ENCODE peak calls at places on chromosomes 3 and 15, in four cellular contexts. D is HCT116, O is Panc1, N is HepG2. L is an unnamed sample.

GRCh38 chr3:94082412-94082937 is 19.6 kb downstream of the NSUN3 start:
- DNase-seq in D (no peak), O (no peak), N (no peak), L (no peak)

GRCh38 chr3:43378066-43378935 is 92.0 kb downstream of the SNRK start:
- DNase-seq in D (peak), O (no peak), N (peak), L (peak)

GRCh38 chr15:84570164-84570692 is 30.6 kb upstream of the ZSCAN2 start:
- DNase-seq in D (no peak), O (no peak), N (no peak), L (peak)

GRCh38 chr15:34161329-34161953 is 48.5 kb downstream of the KATNBL1 start:
- DNase-seq in D (peak), O (no peak), N (no peak), L (no peak)

GRCh38 chr15:29071193-29071906 is 185.6 kb downstream of the APBA2 start:
- DNase-seq in D (no peak), O (no peak), N (no peak), L (no peak)

GRCh38 chr3:42731476-42732195 is 29.0 kb upstream of the HHATL start:
- DNase-seq in D (no peak), O (no peak), N (no peak), L (no peak)

GRCh38 chr15:67193223-67194009 is 61.0 kb downstream of the AAGAB start:
- DNase-seq in D (no peak), O (no peak), N (no peak), L (no peak)

GRCh38 chr3:125231895-125232294 is 19.3 kb upstream of the SLC12A8 start:
- DNase-seq in D (no peak), O (no peak), N (no peak), L (no peak)

GRCh38 chr3:51974277-51974962 is 444 bp upstream of the ABHD14A start:
- DNase-seq in D (no peak), O (no peak), N (no peak), L (peak)

GRCh38 chr15:95603802-95604201 is 726.7 kb upstream of the NR2F2 start:
- DNase-seq in D (no peak), O (no peak), N (no peak), L (no peak)

GRCh38 chr3:159186581-159186980 is 384.7 kb downstream of the MFSD1 start:
- DNase-seq in D (no peak), O (no peak), N (no peak), L (no peak)

GRCh38 chr15:60120100-60120499 is 116.0 kb downstream of the FOXB1 start:
- DNase-seq in D (no peak), O (no peak), N (no peak), L (no peak)

GRCh38 chr15:95799286-95800187 is 531.0 kb upstream of the NR2F2 start:
- DNase-seq in D (no peak), O (peak), N (peak), L (no peak)

GRCh38 chr3:166731701-166732100 is 648.4 kb downstream of the ZBBX start:
- DNase-seq in D (no peak), O (no peak), N (no peak), L (no peak)

GRCh38 chr3:141436180-141436579 is 50.6 kb upstream of the RASA2 start:
- DNase-seq in D (no peak), O (no peak), N (no peak), L (no peak)

GRCh38 chr3:155791190-155791589 is 14.9 kb downstream of the C3orf33 start:
- DNase-seq in D (no peak), O (no peak), N (no peak), L (no peak)

GRCh38 chr3:151964768-151965167 is 91.3 kb downstream of the SUCNR1 start:
- DNase-seq in D (no peak), O (no peak), N (no peak), L (no peak)

GRCh38 chr3:9746330-9746729 is 3.4 kb upstream of the OGG1 start:
- DNase-seq in D (no peak), O (no peak), N (no peak), L (no peak)

GRCh38 chr3:184058029-184058428 is 5.2 kb downstream of the HTR3C start:
- DNase-seq in D (no peak), O (no peak), N (no peak), L (no peak)

GRCh38 chr3:59773970-59774369 is 724.1 kb upstream of the CFAP20DC start:
- DNase-seq in D (no peak), O (no peak), N (no peak), L (no peak)

GRCh38 chr3:115385935-115386334 is 237.4 kb upstream of the GAP43 start:
- DNase-seq in D (no peak), O (no peak), N (no peak), L (no peak)

GRCh38 chr15:71002321-71002720 is 109.7 kb downstream of the LRRC49 start:
- DNase-seq in D (no peak), O (no peak), N (no peak), L (no peak)

GRCh38 chr3:183265157-183265642 is 12.1 kb downstream of the B3GNT5 start:
- DNase-seq in D (no peak), O (no peak), N (no peak), L (no peak)

GRCh38 chr3:61979645-61980430 is 393.5 kb downstream of the FEZF2 start:
- DNase-seq in D (no peak), O (no peak), N (no peak), L (no peak)

GRCh38 chr3:156781310-156782230 is 44.6 kb upstream of the LEKR1 start:
- DNase-seq in D (no peak), O (no peak), N (no peak), L (peak)

GRCh38 chr3:13896473-13897154 is 16.7 kb upstream of the WNT7A start:
- DNase-seq in D (peak), O (no peak), N (peak), L (peak)

GRCh38 chr3:51434746-51435323 is 43.8 kb downstream of the RBM15B start:
- DNase-seq in D (peak), O (peak), N (peak), L (peak)

GRCh38 chr15:52559022-52559421 is 9.8 kb downstream of the ARPP19 start:
- DNase-seq in D (no peak), O (no peak), N (no peak), L (no peak)

GRCh38 chr3:113685956-113686721 is 10.3 kb downstream of the USF3 start:
- DNase-seq in D (no peak), O (no peak), N (peak), L (no peak)

GRCh38 chr3:15585111-15585844 is 16.1 kb downstream of the HACL1 start:
- DNase-seq in D (no peak), O (no peak), N (no peak), L (no peak)

GRCh38 chr3:177552051-177552450 is 354.8 kb upstream of the TBL1XR1 start:
- DNase-seq in D (no peak), O (no peak), N (no peak), L (no peak)

GRCh38 chr3:28322464-28322863 is 26.1 kb upstream of the ZCWPW2 start:
- DNase-seq in D (no peak), O (no peak), N (no peak), L (no peak)

GRCh38 chr15:85333132-85333831 is 47.1 kb upstream of the AKAP13 start:
- DNase-seq in D (no peak), O (no peak), N (no peak), L (no peak)

GRCh38 chr15:71811036-71811736 is 832 bp downstream of the NR2E3 start:
- DNase-seq in D (no peak), O (no peak), N (no peak), L (no peak)

GRCh38 chr15:57606816-57607215 is 15.1 kb downstream of the MYZAP start:
- DNase-seq in D (no peak), O (no peak), N (no peak), L (no peak)

GRCh38 chr15:57606048-57606447 is 14.3 kb downstream of the MYZAP start:
- DNase-seq in D (no peak), O (no peak), N (no peak), L (no peak)

GRCh38 chr15:57605491-57605890 is 13.8 kb downstream of the MYZAP start:
- DNase-seq in D (no peak), O (no peak), N (no peak), L (no peak)

GRCh38 chr15:57610130-57610529 is 18.4 kb downstream of the MYZAP start:
- DNase-seq in D (peak), O (no peak), N (no peak), L (no peak)

GRCh38 chr15:57607570-57608000 is 15.9 kb downstream of the MYZAP start:
- DNase-seq in D (peak), O (no peak), N (peak), L (no peak)
- TF ChIP-seq TCF7L2 in D (peak), O (no peak), N (no peak), L (no peak)

DNA sequence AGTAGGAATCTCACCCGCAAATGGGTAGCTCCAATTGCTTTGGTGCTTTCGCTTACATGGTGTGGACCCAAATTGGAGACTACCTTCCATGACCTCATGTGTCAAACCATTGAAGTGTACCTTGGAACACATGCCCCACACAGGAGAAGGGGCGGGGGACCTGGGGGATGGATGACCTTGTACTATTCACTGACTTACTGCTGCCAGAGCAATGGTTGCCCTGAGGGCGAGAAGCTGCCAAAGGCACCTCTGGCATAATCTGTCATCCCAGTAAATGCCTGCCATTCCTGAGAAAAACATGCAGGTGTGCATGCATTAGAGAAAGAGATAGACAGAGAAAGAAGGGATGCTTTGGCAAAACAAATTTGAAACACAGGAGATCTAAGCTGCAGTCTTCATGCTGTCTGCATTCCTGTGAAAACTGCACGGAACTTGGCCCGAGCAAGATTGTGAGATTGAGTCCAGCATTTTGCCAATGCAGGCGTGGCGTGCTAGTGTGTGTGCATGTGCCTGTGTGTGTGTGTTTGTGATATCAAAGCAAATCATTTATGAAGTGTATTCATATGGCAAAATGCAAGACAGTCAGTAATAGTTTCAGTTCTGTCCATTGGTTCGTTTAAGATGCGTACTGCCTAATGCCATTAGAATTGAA is 219.5 kb upstream of the MDFIC2 start:
- DNase-seq in D (no peak), O (no peak), N (no peak), L (no peak)
- TF ChIP-seq TCF7L2 in D (no peak), O (no peak), N (no peak), L (no peak)

GRCh38 chr3:46703013-46703520 is 1.9 kb downstream of the TMIE start:
- DNase-seq in D (no peak), O (no peak), N (no peak), L (no peak)

GRCh38 chr3:46701211-46701939 is at the start of gene TMIE:
- DNase-seq in D (no peak), O (no peak), N (no peak), L (no peak)

GRCh38 chr3:46702246-46703012 is 1.2 kb downstream of the TMIE start:
- DNase-seq in D (no peak), O (no peak), N (no peak), L (no peak)

GRCh38 chr3:46699846-46700523 is 1.2 kb upstream of the TMIE start:
- DNase-seq in D (no peak), O (no peak), N (no peak), L (no peak)

DNA sequence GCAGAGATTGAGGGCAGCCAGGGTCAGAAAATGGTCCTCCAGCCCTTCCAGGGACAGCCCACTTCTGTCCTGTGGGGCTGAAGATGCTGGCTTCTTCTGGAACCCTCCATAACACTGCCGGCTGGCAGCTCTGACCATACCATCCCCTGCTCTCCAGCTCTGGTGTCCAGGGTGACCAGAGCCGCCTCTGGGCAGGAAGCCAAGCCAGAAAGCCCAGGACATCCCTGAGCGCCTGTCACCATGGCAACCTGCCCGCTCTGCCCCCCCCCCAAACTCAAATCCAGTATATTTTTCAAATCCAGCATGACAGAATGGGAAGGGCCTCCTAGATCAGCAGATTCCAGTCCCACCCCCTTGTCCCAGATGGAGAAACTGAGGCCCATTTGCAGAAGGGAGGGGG is 420 bp upstream of the TMIE start:
- DNase-seq in D (no peak), O (no peak), N (no peak), L (no peak)
- TF ChIP-seq TCF7L2 in D (no peak), O (no peak), N (no peak), L (no peak)

GRCh38 chr15:64600794-64601193 is 140.4 kb downstream of the ZNF609 start:
- DNase-seq in D (no peak), O (no peak), N (no peak), L (no peak)

GRCh38 chr15:64599226-64599625 is 138.8 kb downstream of the ZNF609 start:
- DNase-seq in D (no peak), O (no peak), N (no peak), L (no peak)

GRCh38 chr15:64596701-64597468 is 136.5 kb downstream of the ZNF609 start:
- DNase-seq in D (no peak), O (no peak), N (no peak), L (peak)

GRCh38 chr15:64597469-64597806 is 137.1 kb downstream of the ZNF609 start:
- DNase-seq in D (no peak), O (no peak), N (no peak), L (no peak)

DNA sequence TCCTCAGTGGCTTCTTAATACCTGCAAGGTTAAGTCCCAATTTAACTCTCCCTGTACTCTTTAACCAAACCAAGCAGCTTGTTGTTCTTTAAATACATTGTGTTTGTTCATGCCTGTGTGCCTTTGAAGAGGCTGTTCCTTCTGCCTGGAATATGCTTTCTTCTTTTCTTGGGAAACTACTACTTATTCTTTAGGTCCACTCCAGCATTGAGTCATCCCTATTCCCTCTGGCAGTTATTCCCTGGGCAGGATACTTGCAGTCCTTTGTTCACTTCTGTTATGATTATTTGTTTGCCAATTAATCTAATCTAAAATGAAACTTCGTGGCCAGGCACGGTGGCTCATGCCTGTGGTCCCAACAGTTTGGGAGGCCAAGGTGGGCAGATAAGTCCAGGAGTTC is 139.3 kb downstream of the ZNF609 start:
- DNase-seq in D (no peak), O (no peak), N (no peak), L (no peak)
- TF ChIP-seq TCF7L2 in D (no peak), O (no peak), N (no peak), L (no peak)

DNA sequence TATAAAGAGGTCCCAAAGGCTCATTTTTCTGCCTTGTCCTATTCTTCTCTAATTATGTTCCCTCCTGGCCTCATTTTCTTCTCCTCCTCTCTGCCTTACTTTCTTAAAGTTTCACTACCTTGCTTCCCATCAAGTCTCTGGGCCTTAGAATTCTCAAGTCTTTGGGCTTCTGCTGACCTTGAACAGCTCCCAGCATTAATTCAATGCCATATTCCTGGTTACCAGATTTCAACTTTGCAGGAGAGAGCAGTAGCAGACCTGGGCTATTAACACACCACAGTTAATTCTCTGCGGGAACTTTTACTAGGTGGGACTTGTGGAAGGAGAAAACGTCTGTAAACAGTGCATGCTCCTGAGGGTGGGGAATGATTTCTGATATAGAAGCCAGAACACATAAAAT is 214.6 kb downstream of the MEIS2 start:
- DNase-seq in D (no peak), O (no peak), N (no peak), L (no peak)
- TF ChIP-seq TCF7L2 in D (no peak), O (no peak), N (no peak), L (no peak)

DNA sequence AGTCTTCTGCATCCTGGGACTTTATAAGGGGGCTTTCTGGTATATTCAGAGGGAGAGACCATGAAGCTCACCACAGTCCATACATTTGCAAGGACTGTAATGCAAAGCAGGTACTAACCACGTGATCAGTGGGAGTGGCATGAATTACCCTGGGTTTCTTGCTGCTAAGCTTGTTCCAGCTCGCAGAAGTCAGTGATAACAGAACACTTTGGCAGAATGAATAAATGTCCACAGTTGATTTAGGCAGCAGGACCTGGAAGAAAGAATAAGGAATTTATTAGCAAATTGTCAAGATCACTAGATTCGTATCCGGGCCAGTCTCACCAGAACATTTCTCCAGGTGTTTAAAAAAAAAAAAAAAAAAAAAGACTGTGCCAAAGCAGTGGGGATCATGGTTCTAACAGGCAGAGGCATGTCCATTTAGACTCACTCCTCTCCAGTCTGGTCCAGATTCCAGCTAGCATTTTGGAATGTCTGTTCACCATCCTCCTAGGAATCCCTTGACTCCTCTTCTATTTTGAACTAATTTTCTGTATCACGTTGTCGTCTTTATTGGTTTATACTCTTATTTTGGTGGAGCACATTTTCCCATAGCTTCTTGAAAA is 24.5 kb downstream of the HHLA2 start:
- DNase-seq in D (no peak), O (no peak), N (no peak), L (no peak)
- TF ChIP-seq TCF7L2 in D (no peak), O (no peak), N (no peak), L (no peak)